ENCODE peak calls at places on chromosome 11, in ten cellular contexts. K is fibroblast of lung; I is NB4; H is OCI-LY7; S is glomerular endothelial cell; X is stomach; B is hypothalamus; N is activated naive CD8-positive, alpha-beta T cell treated with anti-CD3 and anti-CD28 coated beads, Interleukin-2, amount 10 ng/mL, durations not matched to agents 7 days and 5 days; V is DMS153; Q is stimulated activated CD8-positive, alpha-beta memory T cell treated with anti-CD3 and anti-CD28 coated beads, Interleukin-12 subunit alpha, Interleukin-12 subunit beta, amount 100 ng/mL, for 4 hours. T is an unnamed sample.

GRCh38 chr11:78417175-78417887 is at the start of gene GAB2:
- DNase-seq in N (no peak), I (no peak), Q (no peak), K (no peak), B (no peak), X (peak), H (no peak), V (no peak), S (no peak), T (no peak)

GRCh38 chr11:59218893-59219292 is 6.2 kb upstream of the MPEG1 start:
- DNase-seq in B (no peak), K (no peak), N (no peak), Q (no peak), X (no peak), V (no peak), I (no peak), H (no peak), S (no peak), T (no peak)

GRCh38 chr11:131674051-131674755 is 303.8 kb downstream of the NTM start:
- DNase-seq in Q (no peak), I (peak), H (peak), V (peak), S (no peak), K (peak), N (peak), B (peak), X (peak), T (no peak)

GRCh38 chr11:126521196-126521595 is 165.7 kb downstream of the ST3GAL4 start:
- DNase-seq in S (no peak), X (no peak), H (no peak), K (no peak), N (no peak), V (no peak), B (no peak), Q (no peak), I (no peak), T (no peak)

GRCh38 chr11:4127357-4127756 is 32.8 kb downstream of the RRM1 start:
- DNase-seq in I (no peak), X (no peak), K (peak), H (no peak), S (no peak), V (no peak), B (no peak), Q (no peak), N (no peak), T (no peak)

GRCh38 chr11:47248304-47248663 is 330 bp downstream of the ACP2 start:
- DNase-seq in K (peak), N (no peak), B (no peak), X (no peak), I (no peak), H (peak), Q (no peak), V (no peak), S (no peak), T (no peak)

GRCh38 chr11:12066056-12066798 is 44.2 kb upstream of the MICAL2 start:
- DNase-seq in B (no peak), N (no peak), S (no peak), Q (no peak), K (peak), H (no peak), X (no peak), I (peak), V (peak), T (peak)

GRCh38 chr11:115869780-115870431 is 365.7 kb upstream of the CADM1 start:
- DNase-seq in X (no peak), N (no peak), V (peak), Q (no peak), S (no peak), I (peak), H (peak), B (no peak), K (peak), T (no peak)

GRCh38 chr11:131658952-131659351 is 288.5 kb downstream of the NTM start:
- DNase-seq in X (no peak), I (no peak), H (no peak), B (no peak), V (no peak), S (no peak), K (peak), Q (no peak), N (no peak), T (no peak)

GRCh38 chr11:116697011-116697410 is 75.8 kb downstream of the BUD13 start:
- DNase-seq in I (no peak), X (no peak), Q (no peak), B (no peak), K (no peak), N (no peak), S (no peak), H (no peak), V (no peak), T (no peak)

GRCh38 chr11:73314121-73314948 is 6.3 kb downstream of the ARHGEF17 start:
- DNase-seq in X (no peak), V (no peak), B (peak), I (peak), Q (no peak), H (peak), K (peak), N (no peak), S (no peak), T (peak)

GRCh38 chr11:117827521-117828511 is 3.3 kb upstream of the FXYD2 start:
- DNase-seq in I (no peak), Q (no peak), S (no peak), X (peak), H (no peak), B (no peak), V (peak), N (peak), K (no peak), T (peak)

GRCh38 chr11:16912607-16913006 is 101.6 kb downstream of the PLEKHA7 start:
- DNase-seq in K (no peak), S (no peak), B (no peak), X (peak), Q (no peak), I (no peak), H (no peak), V (peak), N (no peak), T (no peak)

GRCh38 chr11:14373941-14374646 is 15.1 kb upstream of the RRAS2 start:
- DNase-seq in I (no peak), V (no peak), Q (no peak), S (no peak), K (peak), X (peak), B (no peak), H (no peak), N (no peak), T (no peak)

GRCh38 chr11:113137735-113138529 is 176.5 kb upstream of the TTC12 start:
- DNase-seq in V (no peak), N (no peak), S (no peak), Q (no peak), H (no peak), X (no peak), B (peak), K (no peak), I (no peak), T (no peak)

GRCh38 chr11:113016905-113017304 is 55.7 kb downstream of the NCAM1 start:
- DNase-seq in V (no peak), B (no peak), N (no peak), H (no peak), I (peak), Q (no peak), S (no peak), K (no peak), X (no peak), T (no peak)

GRCh38 chr11:120130176-120130980 is 7.5 kb downstream of the TRIM29 start:
- DNase-seq in H (no peak), B (no peak), V (no peak), I (no peak), S (no peak), N (peak), X (no peak), K (no peak), Q (no peak), T (peak)

GRCh38 chr11:62804310-62805043 is 763 bp downstream of the NXF1 start:
- DNase-seq in H (peak), V (no peak), X (peak), Q (no peak), I (peak), B (no peak), N (no peak), S (no peak), K (peak), T (no peak)

GRCh38 chr11:82494988-82495432 is 238.7 kb downstream of the FAM181B start:
- DNase-seq in I (peak), H (peak), B (no peak), X (no peak), V (no peak), Q (no peak), S (no peak), K (no peak), N (no peak), T (no peak)

GRCh38 chr11:44758996-44759395 is 32.2 kb downstream of the TSPAN18 start:
- DNase-seq in H (no peak), Q (no peak), X (no peak), I (no peak), K (no peak), S (no peak), B (no peak), N (no peak), V (no peak), T (peak)

GRCh38 chr11:86161373-86162255 is 82.9 kb upstream of the EED start:
- DNase-seq in B (no peak), S (no peak), K (no peak), Q (no peak), I (peak), V (no peak), N (no peak), X (no peak), H (no peak), T (no peak)

GRCh38 chr11:12636871-12637410 is 37.3 kb upstream of the TEAD1 start:
- DNase-seq in K (no peak), I (no peak), V (no peak), B (no peak), H (no peak), Q (no peak), S (no peak), X (no peak), N (no peak), T (no peak)

GRCh38 chr11:73995247-73995646 is 12.6 kb upstream of the UCP2 start:
- DNase-seq in Q (no peak), S (no peak), N (peak), I (peak), K (no peak), H (peak), V (peak), B (no peak), X (no peak), T (no peak)

GRCh38 chr11:69213315-69213714 is 57.6 kb downstream of the SMIM38 start:
- DNase-seq in H (no peak), B (no peak), K (no peak), I (no peak), V (no peak), S (no peak), N (no peak), X (peak), Q (no peak), T (no peak)

GRCh38 chr11:119744577-119744976 is 15.6 kb upstream of the NECTIN1 start:
- DNase-seq in X (no peak), Q (no peak), I (no peak), N (no peak), H (no peak), V (no peak), B (no peak), K (no peak), S (no peak), T (peak)

GRCh38 chr11:131579932-131580387 is 209.5 kb downstream of the NTM start:
- DNase-seq in N (no peak), S (no peak), B (no peak), H (peak), X (no peak), V (peak), Q (no peak), K (peak), I (peak), T (no peak)

GRCh38 chr11:46342237-46342636 is 5.0 kb upstream of the DGKZ start:
- DNase-seq in K (no peak), V (no peak), N (no peak), Q (no peak), I (peak), S (no peak), H (peak), X (no peak), B (no peak), T (no peak)

GRCh38 chr11:95641506-95641905 is 148.1 kb downstream of the FAM76B start:
- DNase-seq in S (no peak), H (no peak), Q (no peak), X (no peak), N (peak), B (no peak), I (peak), K (no peak), V (no peak), T (no peak)